ENCODE peak calls at places on chromosomes 16 and 17, in seven cellular contexts. Q is adrenal gland, L is PC-9, Y is prostate gland, W is left ventricle myocardium inferior, K is upper lobe of right lung, F is breast epithelium. I is an unnamed sample.
A peak's percentile ranks its signal among the peaks of the same experiment; 100 is the strongest.

GRCh38 chr17:57873261-57874057 is 23.6 kb upstream of the MRPS23 start:
- DNase-seq in Q (no peak), L (no peak), Y (no peak), W (no peak), K (no peak), F (no peak), I (no peak)

GRCh38 chr17:49191917-49192741 is 18.2 kb downstream of the GNGT2 start:
- DNase-seq in Q (peak; percentile 96), L (peak; percentile 82), Y (peak; percentile 93), W (peak; percentile 89), K (peak; percentile 94), F (peak; percentile 92), I (peak; percentile 90)

GRCh38 chr16:17414421-17414820 is 56.3 kb downstream of the XYLT1 start:
- DNase-seq in Q (no peak), L (no peak), Y (no peak), W (no peak), K (no peak), F (no peak), I (no peak)

GRCh38 chr17:64055183-64056142 is 35.0 kb upstream of the ICAM2 start:
- DNase-seq in Q (no peak), L (no peak), Y (no peak), W (no peak), K (no peak), F (no peak), I (no peak)

GRCh38 chr17:5249615-5250014 is 15.0 kb upstream of the SCIMP start:
- DNase-seq in Q (peak; percentile 77), L (peak; percentile 59), Y (peak; percentile 67), W (no peak), K (no peak), F (peak; percentile 31), I (no peak)

GRCh38 chr16:83363521-83363920 is 444.3 kb upstream of the HSBP1 start:
- DNase-seq in Q (no peak), L (no peak), Y (no peak), W (no peak), K (no peak), F (no peak), I (no peak)

GRCh38 chr16:19499006-19499405 is 22.9 kb downstream of the GDE1 start:
- DNase-seq in Q (no peak), L (no peak), Y (no peak), W (no peak), K (no peak), F (no peak), I (no peak)

GRCh38 chr17:32931686-32932085 is 3.7 kb downstream of the TMEM98 start:
- DNase-seq in Q (no peak), L (no peak), Y (no peak), W (no peak), K (no peak), F (no peak), I (no peak)

GRCh38 chr17:75854111-75854748 is 905 bp downstream of the WBP2 start:
- DNase-seq in Q (peak; percentile 81), L (peak; percentile 75), Y (no peak), W (no peak), K (no peak), F (peak; percentile 58), I (peak; percentile 17)

GRCh38 chr17:35291802-35292201 is 48.9 kb downstream of the SLFN5 start:
- DNase-seq in Q (no peak), L (no peak), Y (no peak), W (no peak), K (no peak), F (no peak), I (no peak)

GRCh38 chr17:50346313-50347086 is 574 bp downstream of the XYLT2 start:
- DNase-seq in Q (peak; percentile 49), L (peak; percentile 35), Y (peak; percentile 38), W (peak; percentile 47), K (peak; percentile 80), F (no peak), I (peak; percentile 60)

GRCh38 chr17:48544356-48545021 is 420 bp downstream of the HOXB2 start:
- DNase-seq in Q (peak; percentile 80), L (no peak), Y (peak; percentile 16), W (peak; percentile 85), K (peak; percentile 81), F (peak; percentile 62), I (peak; percentile 82)

GRCh38 chr16:4015275-4015990 is 100.8 kb downstream of the ADCY9 start:
- DNase-seq in Q (no peak), L (no peak), Y (no peak), W (no peak), K (no peak), F (no peak), I (no peak)

GRCh38 chr16:22098538-22099255 is 6.4 kb downstream of the VWA3A start:
- DNase-seq in Q (no peak), L (peak; percentile 55), Y (no peak), W (no peak), K (no peak), F (no peak), I (no peak)

GRCh38 chr16:88066234-88066633 is 115.0 kb downstream of the BANP start:
- DNase-seq in Q (no peak), L (no peak), Y (no peak), W (no peak), K (no peak), F (no peak), I (no peak)

GRCh38 chr17:45895304-45895968 is 1.1 kb downstream of the MAPT start:
- DNase-seq in Q (no peak), L (no peak), Y (no peak), W (peak; percentile 25), K (no peak), F (no peak), I (no peak)

GRCh38 chr17:63774141-63774981 is at the start of gene DDX42:
- DNase-seq in Q (peak; percentile 94), L (no peak), Y (peak; percentile 86), W (peak; percentile 90), K (peak; percentile 94), F (peak; percentile 83), I (peak; percentile 60)

GRCh38 chr17:164536-165235 is 16.8 kb downstream of the DOC2B start:
- DNase-seq in Q (peak; percentile 70), L (no peak), Y (no peak), W (peak; percentile 37), K (peak; percentile 61), F (no peak), I (peak; percentile 72)

GRCh38 chr17:869067-869466 is 86.9 kb downstream of the MRM3 start:
- DNase-seq in Q (peak; percentile 67), L (no peak), Y (no peak), W (peak; percentile 71), K (no peak), F (no peak), I (no peak)

GRCh38 chr16:65760874-65761273 is 605.6 kb upstream of the CDH5 start:
- DNase-seq in Q (no peak), L (no peak), Y (no peak), W (no peak), K (no peak), F (no peak), I (no peak)

GRCh38 chr17:2004435-2004952 is 20.6 kb downstream of the RTN4RL1 start:
- DNase-seq in Q (peak; percentile 71), L (no peak), Y (no peak), W (no peak), K (no peak), F (no peak), I (no peak)

GRCh38 chr17:77119668-77120301 is 21.0 kb upstream of the SEC14L1 start:
- DNase-seq in Q (no peak), L (no peak), Y (no peak), W (no peak), K (no peak), F (no peak), I (no peak)

GRCh38 chr17:50423553-50424159 is 2.4 kb upstream of the ACSF2 start:
- DNase-seq in Q (no peak), L (peak; percentile 100), Y (peak; percentile 66), W (no peak), K (no peak), F (peak; percentile 72), I (no peak)

GRCh38 chr16:2585651-2586081 is 47.8 kb downstream of the PDPK1 start:
- DNase-seq in Q (peak; percentile 65), L (no peak), Y (no peak), W (no peak), K (peak; percentile 50), F (no peak), I (peak; percentile 56)

GRCh38 chr17:52604105-52604504 is 445.6 kb upstream of the CA10 start:
- DNase-seq in Q (no peak), L (no peak), Y (no peak), W (no peak), K (no peak), F (no peak), I (no peak)

DNA sequence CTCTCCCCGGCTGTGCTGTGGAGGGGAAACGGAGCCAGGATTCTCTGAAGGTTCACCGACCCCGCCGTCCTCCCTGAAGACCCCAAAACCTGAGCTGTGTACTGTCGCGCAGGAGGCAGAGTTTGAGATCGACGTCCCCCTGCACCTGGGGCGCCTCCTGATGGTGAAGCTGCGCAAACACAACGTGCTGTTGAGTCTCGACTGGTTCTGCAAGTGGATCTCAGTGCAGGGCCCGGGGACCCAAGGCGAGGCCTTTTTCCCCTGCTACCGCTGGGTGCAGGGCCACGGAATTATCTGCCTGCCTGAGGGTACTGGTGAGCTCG is 62.6 kb upstream of the TEKT1 start:
- DNase-seq in Q (no peak), L (no peak), Y (no peak), W (no peak), K (no peak), F (no peak), I (no peak)
- TF ChIP-seq CTCF in Q (peak; percentile 25), L (no peak), Y (no peak), W (peak; percentile 35), K (peak; percentile 27), F (no peak), I (no peak)

GRCh38 chr17:78173025-78173715 is 4.8 kb downstream of the SYNGR2 start:
- DNase-seq in Q (no peak), L (no peak), Y (no peak), W (no peak), K (no peak), F (no peak), I (no peak)

GRCh38 chr17:78175643-78175981 is 7.2 kb downstream of the SYNGR2 start:
- DNase-seq in Q (no peak), L (no peak), Y (no peak), W (no peak), K (no peak), F (no peak), I (no peak)

GRCh38 chr17:78174332-78174869 is 6.0 kb downstream of the SYNGR2 start:
- DNase-seq in Q (peak; percentile 71), L (peak; percentile 48), Y (peak; percentile 84), W (peak; percentile 85), K (peak; percentile 97), F (peak; percentile 88), I (peak; percentile 96)

GRCh38 chr17:78176548-78177025 is 8.2 kb downstream of the SYNGR2 start:
- DNase-seq in Q (peak; percentile 82), L (no peak), Y (peak; percentile 73), W (peak; percentile 73), K (peak; percentile 91), F (no peak), I (peak; percentile 79)

GRCh38 chr17:78174870-78175642 is 6.7 kb downstream of the SYNGR2 start:
- DNase-seq in Q (no peak), L (no peak), Y (no peak), W (no peak), K (no peak), F (peak; percentile 58), I (no peak)
- H3K27ac ChIP-seq in Q (peak overlapping the region; percentile 71), L (no peak overlapping the region), Y (peak overlapping the region; percentile 76), W (peak overlapping the region; percentile 91), K (peak overlapping the region; percentile 87), F (peak overlapping the region; percentile 91), I (peak overlapping the region; percentile 92)

GRCh38 chr17:20306924-20307323 is 160.4 kb downstream of the LGALS9B start:
- DNase-seq in Q (no peak), L (no peak), Y (no peak), W (no peak), K (no peak), F (no peak), I (no peak)
- H3K9me3 ChIP-seq in Q (peaks cover 12% of the 10 kb centered on the region), L (peaks cover 9% of the 10 kb centered on the region), Y (no peaks in the 10 kb centered on the region), W (peaks cover 31% of the 10 kb centered on the region), K (peaks cover 13% of the 10 kb centered on the region), F (peaks cover 24% of the 10 kb centered on the region), I (no peaks in the 10 kb centered on the region)

GRCh38 chr16:81879625-81880024 is 100.5 kb downstream of the PLCG2 start:
- DNase-seq in Q (no peak), L (no peak), Y (no peak), W (no peak), K (no peak), F (no peak), I (no peak)
- TF ChIP-seq CTCF in Q (peak; percentile 15), L (no peak), Y (no peak), W (peak; percentile 9), K (peak; percentile 25), F (no peak), I (no peak)

I was measured in left lung.